ENCODE peak calls at places on chromosomes 6 and 20, in five cellular contexts. One of them, this sample, is unnamed.

GRCh38 chr6:28943557-28944411 is 20.0 kb upstream of the TRIM27 start:
- DNase-seq in PC-3: peak; percentile 86
- DNase-seq in MM.1S: peak; percentile 58
- DNase-seq in GM23248: peak; percentile 77
- DNase-seq in OCI-LY7: peak; percentile 77
- DNase-seq in this sample: peak; percentile 83

GRCh38 chr6:53347921-53348435 is 772 bp downstream of the ELOVL5 start:
- DNase-seq in GM23248: peak; percentile 84
- DNase-seq in OCI-LY7: peak; percentile 62
- DNase-seq in MM.1S: no peak
- DNase-seq in PC-3: peak; percentile 46
- DNase-seq in this sample: peak; percentile 72

GRCh38 chr6:14922306-14922705 is 323.6 kb upstream of the JARID2 start:
- DNase-seq in OCI-LY7: no peak
- DNase-seq in PC-3: peak; percentile 46
- DNase-seq in MM.1S: no peak
- DNase-seq in GM23248: peak; percentile 66
- DNase-seq in this sample: no peak

GRCh38 chr20:46243707-46244628 is 64.3 kb downstream of the CDH22 start:
- DNase-seq in PC-3: no peak
- DNase-seq in GM23248: peak; percentile 64
- DNase-seq in OCI-LY7: no peak
- DNase-seq in MM.1S: no peak
- DNase-seq in this sample: no peak

GRCh38 chr6:150443621-150444020 is 74.8 kb downstream of the IYD start:
- DNase-seq in OCI-LY7: no peak
- DNase-seq in MM.1S: no peak
- DNase-seq in PC-3: no peak
- DNase-seq in GM23248: peak; percentile 13
- DNase-seq in this sample: no peak

GRCh38 chr6:24621626-24622360 is 24.2 kb downstream of the KIAA0319 start:
- DNase-seq in PC-3: no peak
- DNase-seq in OCI-LY7: no peak
- DNase-seq in MM.1S: no peak
- DNase-seq in GM23248: no peak
- DNase-seq in this sample: no peak

GRCh38 chr6:106363401-106364138 is 3.1 kb downstream of the CRYBG1 start:
- DNase-seq in PC-3: peak; percentile 70
- DNase-seq in GM23248: peak; percentile 10
- DNase-seq in OCI-LY7: no peak
- DNase-seq in MM.1S: no peak
- DNase-seq in this sample: no peak

GRCh38 chr6:127464161-127464880 is 5.1 kb upstream of the KIAA0408 start:
- DNase-seq in PC-3: peak; percentile 21
- DNase-seq in MM.1S: no peak
- DNase-seq in GM23248: peak; percentile 89
- DNase-seq in OCI-LY7: no peak
- DNase-seq in this sample: no peak

GRCh38 chr6:11207199-11207968 is 25.1 kb downstream of the NEDD9 start:
- DNase-seq in MM.1S: no peak
- DNase-seq in OCI-LY7: no peak
- DNase-seq in GM23248: peak; percentile 96
- DNase-seq in PC-3: peak; percentile 98
- DNase-seq in this sample: no peak

GRCh38 chr20:31988430-31989015 is 20.6 kb downstream of the XKR7 start:
- DNase-seq in GM23248: no peak
- DNase-seq in MM.1S: no peak
- DNase-seq in OCI-LY7: no peak
- DNase-seq in PC-3: no peak
- DNase-seq in this sample: no peak

GRCh38 chr20:21179796-21180195 is 53.9 kb downstream of the KIZ start:
- DNase-seq in GM23248: peak; percentile 82
- DNase-seq in PC-3: no peak
- DNase-seq in MM.1S: no peak
- DNase-seq in OCI-LY7: no peak
- DNase-seq in this sample: no peak

GRCh38 chr6:109595998-109596397 is 95.0 kb downstream of the AK9 start:
- DNase-seq in GM23248: peak; percentile 61
- DNase-seq in MM.1S: peak; percentile 26
- DNase-seq in PC-3: peak; percentile 52
- DNase-seq in OCI-LY7: peak; percentile 12
- DNase-seq in this sample: peak; percentile 56

GRCh38 chr6:36837686-36838085 is 1.6 kb downstream of the CPNE5 start:
- DNase-seq in OCI-LY7: no peak
- DNase-seq in MM.1S: no peak
- DNase-seq in PC-3: no peak
- DNase-seq in GM23248: no peak
- DNase-seq in this sample: no peak

GRCh38 chr6:127690092-127690491 is 113.1 kb downstream of the C6orf58 start:
- DNase-seq in GM23248: peak; percentile 53
- DNase-seq in PC-3: peak; percentile 40
- DNase-seq in MM.1S: no peak
- DNase-seq in OCI-LY7: no peak
- DNase-seq in this sample: no peak

GRCh38 chr6:156720739-156721714 is 56.2 kb upstream of the ARID1B start:
- DNase-seq in MM.1S: no peak
- DNase-seq in OCI-LY7: peak; percentile 50
- DNase-seq in GM23248: peak; percentile 22
- DNase-seq in PC-3: no peak
- DNase-seq in this sample: no peak
- H3K4me1 ChIP-seq in MM.1S: peaks cover 8% of the 10 kb centered on the region
- H3K4me1 ChIP-seq in OCI-LY7: peaks cover 28% of the 10 kb centered on the region
- H3K4me1 ChIP-seq in GM23248: peaks cover 22% of the 10 kb centered on the region
- H3K4me1 ChIP-seq in PC-3: peaks cover 18% of the 10 kb centered on the region
- H3K4me1 ChIP-seq in this sample: peaks cover 20% of the 10 kb centered on the region

GRCh38 chr20:49282584-49283171 is 4.8 kb upstream of the ZNFX1 start:
- DNase-seq in OCI-LY7: no peak
- DNase-seq in PC-3: no peak
- DNase-seq in MM.1S: no peak
- DNase-seq in GM23248: peak; percentile 18
- DNase-seq in this sample: no peak
- H3K4me2 ChIP-seq in OCI-LY7: peak overlapping the region; percentile 95
- H3K4me2 ChIP-seq in PC-3: peak overlapping the region; percentile 89
- H3K4me2 ChIP-seq in MM.1S: no peak overlapping the region
- H3K4me2 ChIP-seq in GM23248: peak overlapping the region; percentile 44
- H3K4me2 ChIP-seq in this sample: no peak overlapping the region

DNA sequence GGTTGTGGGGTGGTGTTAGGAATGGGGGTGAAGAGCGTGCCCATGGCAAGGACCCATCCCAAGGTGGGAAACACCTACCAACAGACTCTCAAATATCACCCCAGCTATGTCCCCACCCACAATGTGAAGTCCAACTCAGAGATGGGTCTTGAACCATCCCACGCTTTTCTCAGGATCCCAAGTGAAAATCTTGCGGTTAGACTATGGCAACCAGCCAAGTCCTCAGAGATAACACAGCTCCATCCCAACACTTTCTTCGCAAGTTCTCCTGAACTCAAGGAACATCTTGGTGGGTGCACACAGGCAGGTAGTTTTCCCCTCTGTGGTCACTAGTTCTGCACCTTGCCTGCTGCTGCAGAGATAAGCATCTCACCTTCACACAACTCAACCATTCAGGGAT is 116.0 kb downstream of the CDC5L start:
- DNase-seq in GM23248: no peak
- DNase-seq in PC-3: no peak
- DNase-seq in MM.1S: no peak
- DNase-seq in OCI-LY7: no peak
- DNase-seq in this sample: no peak
- H3K9me2 ChIP-seq in GM23248: no peaks in the 10 kb centered on the region
- H3K9me2 ChIP-seq in PC-3: peaks cover 4% of the 10 kb centered on the region
- H3K9me2 ChIP-seq in MM.1S: no peaks in the 10 kb centered on the region
- H3K9me2 ChIP-seq in OCI-LY7: no peaks in the 10 kb centered on the region
- H3K9me2 ChIP-seq in this sample: no peaks in the 10 kb centered on the region

GRCh38 chr6:33977606-33978438 is 168.1 kb downstream of the GRM4 start:
- DNase-seq in OCI-LY7: no peak
- DNase-seq in MM.1S: no peak
- DNase-seq in PC-3: no peak
- DNase-seq in GM23248: no peak
- DNase-seq in this sample: peak; percentile 25
- H3K4me1 ChIP-seq in OCI-LY7: no peaks in the 10 kb centered on the region
- H3K4me1 ChIP-seq in MM.1S: no peaks in the 10 kb centered on the region
- H3K4me1 ChIP-seq in PC-3: no peaks in the 10 kb centered on the region
- H3K4me1 ChIP-seq in GM23248: no peaks in the 10 kb centered on the region
- H3K4me1 ChIP-seq in this sample: no peaks in the 10 kb centered on the region

GRCh38 chr20:2930538-2930937 is 57.3 kb downstream of the PTPRA start:
- DNase-seq in OCI-LY7: no peak
- DNase-seq in PC-3: no peak
- DNase-seq in MM.1S: no peak
- DNase-seq in GM23248: no peak
- DNase-seq in this sample: no peak
- H3K4me2 ChIP-seq in OCI-LY7: no peak overlapping the region
- H3K4me2 ChIP-seq in PC-3: no peak overlapping the region
- H3K4me2 ChIP-seq in MM.1S: no peak overlapping the region
- H3K4me2 ChIP-seq in GM23248: no peak overlapping the region
- H3K4me2 ChIP-seq in this sample: no peak overlapping the region